ENCODE peak calls at places on chromosomes 6 and 20, in seven cellular contexts. G is suprapubic skin, X is NB4, R is A549, F is uterus, Q is body of pancreas, C is stomach. Y is an unnamed sample.

GRCh38 chr6:9308284-9308683 is 872.9 kb upstream of the SLC35B3 start:
- DNase-seq in G (no peak), X (no peak), R (no peak), F (no peak), Q (no peak), C (no peak), Y (no peak)

GRCh38 chr20:21901470-21902275 is 196.2 kb downstream of the PAX1 start:
- DNase-seq in G (no peak), X (no peak), R (no peak), F (peak; percentile 85), Q (peak; percentile 54), C (peak; percentile 37), Y (no peak)

GRCh38 chr6:125004198-125004597 is 42.0 kb downstream of the RNF217 start:
- DNase-seq in G (no peak), X (no peak), R (no peak), F (no peak), Q (peak; percentile 33), C (peak; percentile 71), Y (no peak)

GRCh38 chr20:44613575-44613974 is 31.2 kb downstream of the PKIG start:
- DNase-seq in G (no peak), X (no peak), R (no peak), F (no peak), Q (no peak), C (no peak), Y (no peak)

GRCh38 chr6:130482645-130483390 is 117.0 kb downstream of the TMEM200A start:
- DNase-seq in G (no peak), X (no peak), R (no peak), F (no peak), Q (no peak), C (no peak), Y (no peak)

GRCh38 chr6:17478946-17479345 is 85.6 kb downstream of the CAP2 start:
- DNase-seq in G (no peak), X (no peak), R (no peak), F (no peak), Q (no peak), C (no peak), Y (no peak)

GRCh38 chr6:170025341-170026271 is 265.3 kb downstream of the DLL1 start:
- DNase-seq in G (peak; percentile 69), X (no peak), R (no peak), F (peak; percentile 13), Q (no peak), C (peak; percentile 24), Y (no peak)

GRCh38 chr6:75941509-75941908 is 131.0 kb downstream of the IMPG1 start:
- DNase-seq in G (no peak), X (no peak), R (no peak), F (no peak), Q (no peak), C (no peak), Y (no peak)

GRCh38 chr20:57274299-57274698 is 7.9 kb upstream of the BMP7 start:
- DNase-seq in G (no peak), X (no peak), R (no peak), F (no peak), Q (no peak), C (no peak), Y (no peak)

GRCh38 chr6:119960065-119960464 is 610.5 kb upstream of the MAN1A1 start:
- DNase-seq in G (no peak), X (no peak), R (no peak), F (no peak), Q (no peak), C (no peak), Y (no peak)

GRCh38 chr6:11318835-11319813 is 86.7 kb upstream of the NEDD9 start:
- DNase-seq in G (no peak), X (no peak), R (no peak), F (no peak), Q (no peak), C (no peak), Y (no peak)

GRCh38 chr20:55205684-55206083 is 730.3 kb downstream of the DOK5 start:
- DNase-seq in G (no peak), X (no peak), R (no peak), F (no peak), Q (no peak), C (no peak), Y (no peak)

GRCh38 chr20:58665606-58666005 is 14.5 kb downstream of the STX16 start:
- DNase-seq in G (no peak), X (no peak), R (no peak), F (no peak), Q (peak; percentile 21), C (no peak), Y (no peak)

GRCh38 chr20:55116598-55116997 is 641.2 kb downstream of the DOK5 start:
- DNase-seq in G (no peak), X (no peak), R (no peak), F (no peak), Q (no peak), C (no peak), Y (no peak)

GRCh38 chr6:158284340-158285210 is 27.7 kb upstream of the TULP4 start:
- DNase-seq in G (no peak), X (peak; percentile 77), R (peak; percentile 61), F (no peak), Q (no peak), C (no peak), Y (no peak)

GRCh38 chr6:113901482-113901881 is 44.3 kb downstream of the MARCKS start:
- DNase-seq in G (no peak), X (no peak), R (no peak), F (no peak), Q (no peak), C (no peak), Y (no peak)

GRCh38 chr6:11363881-11364576 is 131.6 kb upstream of the NEDD9 start:
- DNase-seq in G (no peak), X (no peak), R (no peak), F (no peak), Q (no peak), C (no peak), Y (no peak)

GRCh38 chr6:170553686-170554085 is 483 bp upstream of the TBP start:
- DNase-seq in G (no peak), X (no peak), R (no peak), F (no peak), Q (no peak), C (peak; percentile 32), Y (no peak)

GRCh38 chr20:40160151-40160550 is 528.9 kb downstream of the MAFB start:
- DNase-seq in G (peak; percentile 77), X (peak; percentile 80), R (peak; percentile 10), F (peak; percentile 26), Q (peak; percentile 47), C (peak; percentile 27), Y (peak; percentile 15)

GRCh38 chr20:25245461-25245860 is 2.4 kb upstream of the PYGB start:
- DNase-seq in G (peak; percentile 40), X (no peak), R (no peak), F (no peak), Q (no peak), C (no peak), Y (no peak)

GRCh38 chr6:135180458-135181332 is at the start of gene MYB:
- DNase-seq in G (peak; percentile 79), X (peak; percentile 93), R (peak; percentile 64), F (peak; percentile 35), Q (peak; percentile 64), C (peak; percentile 54), Y (peak; percentile 71)

GRCh38 chr6:72798196-72798595 is 176.3 kb downstream of the KCNQ5 start:
- DNase-seq in G (no peak), X (no peak), R (no peak), F (no peak), Q (no peak), C (no peak), Y (no peak)

GRCh38 chr6:107667790-107668189 is 156.3 kb downstream of the SCML4 start:
- DNase-seq in G (no peak), X (peak; percentile 34), R (no peak), F (no peak), Q (no peak), C (no peak), Y (no peak)

GRCh38 chr6:32666420-32667300 is at the start of gene HLA-DQB1:
- DNase-seq in G (no peak), X (peak; percentile 33), R (peak; percentile 1), F (peak; percentile 14), Q (peak; percentile 26), C (no peak), Y (peak; percentile 6)
- TF ChIP-seq POLR2A in G (no peak), X (no peak), R (no peak), F (no peak), Q (no peak), C (no peak), Y (no peak)

GRCh38 chr6:27872634-27873028 is 39.6 kb downstream of the OR2B2 start:
- DNase-seq in G (no peak), X (no peak), R (no peak), F (no peak), Q (no peak), C (no peak), Y (no peak)

GRCh38 chr6:27871919-27872633 is 40.1 kb downstream of the OR2B2 start:
- DNase-seq in G (no peak), X (peak; percentile 99), R (peak; percentile 59), F (peak; percentile 22), Q (peak; percentile 78), C (peak; percentile 85), Y (no peak)

GRCh38 chr6:27870486-27870885 is 41.7 kb downstream of the OR2B2 start:
- DNase-seq in G (no peak), X (no peak), R (no peak), F (no peak), Q (no peak), C (no peak), Y (no peak)

GRCh38 chr6:27867941-27868705 is 44.1 kb downstream of the OR2B2 start:
- DNase-seq in G (no peak), X (peak; percentile 61), R (no peak), F (no peak), Q (no peak), C (no peak), Y (no peak)

GRCh38 chr6:27873101-27874030 is 38.8 kb downstream of the OR2B2 start:
- DNase-seq in G (no peak), X (peak; percentile 98), R (no peak), F (peak; percentile 21), Q (peak; percentile 24), C (peak; percentile 68), Y (no peak)
- TF ChIP-seq POLR2A in G (no peak), X (peak; percentile 99), R (peak; percentile 65), F (no peak), Q (no peak), C (no peak), Y (peak; percentile 56)

GRCh38 chr6:142378138-142378875 is 76.5 kb downstream of the ADGRG6 start:
- DNase-seq in G (no peak), X (peak; percentile 36), R (no peak), F (no peak), Q (no peak), C (no peak), Y (no peak)
- TF ChIP-seq POLR2A in G (no peak), X (no peak), R (no peak), F (no peak), Q (no peak), C (no peak), Y (no peak)

DNA sequence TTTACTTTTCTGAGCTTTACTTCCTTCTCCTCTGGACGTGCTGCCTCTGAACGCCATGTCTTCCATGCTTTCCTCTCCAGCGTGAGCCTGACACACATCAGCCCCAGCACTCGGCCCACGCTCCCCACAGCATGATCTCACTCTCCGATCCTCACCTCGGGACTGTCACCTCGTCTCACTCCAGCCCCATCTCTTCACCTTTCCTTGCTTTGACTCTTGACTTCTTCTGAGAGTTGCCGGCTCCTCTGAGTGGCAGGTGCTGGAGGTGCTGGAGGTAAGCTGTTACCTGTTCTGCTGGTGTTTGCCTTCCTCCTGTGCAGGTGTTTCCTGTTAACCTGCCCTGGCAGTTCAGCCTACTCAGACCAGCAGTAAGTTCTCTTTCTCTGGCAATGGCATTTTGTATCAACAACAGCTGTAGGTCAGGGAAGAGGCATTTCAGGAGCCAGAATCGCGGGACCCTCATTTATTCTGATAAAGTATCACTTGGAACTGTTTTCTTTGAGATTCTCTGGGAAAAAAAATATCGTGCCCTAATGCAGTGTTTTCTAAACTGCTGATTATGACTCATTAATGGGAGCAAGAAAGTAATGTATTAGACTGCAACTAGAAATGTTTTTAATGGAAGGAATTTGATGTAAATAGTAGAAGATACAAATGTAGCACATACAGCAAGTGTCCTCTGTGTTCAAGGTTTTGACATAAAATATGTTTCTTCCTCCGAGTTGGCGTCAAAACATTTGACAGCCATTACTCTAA is 106.5 kb downstream of the ARID1B start:
- DNase-seq in G (no peak), X (no peak), R (no peak), F (no peak), Q (peak; percentile 70), C (peak; percentile 67), Y (no peak)
- TF ChIP-seq POLR2A in G (no peak), X (no peak), R (no peak), F (no peak), Q (no peak), C (no peak), Y (no peak)